ENCODE peak calls at places on chromosomes 4 and X, in five cellular contexts. E is K562, B is H1, W is HepG2, S is GM12878. M is an unnamed sample.

GRCh38 chr4:105206214-105206613 is 59.5 kb downstream of the TET2 start:
- DNase-seq in E (no peak), B (no peak), W (no peak), S (no peak), M (no peak)

GRCh38 chr4:28341784-28342183 is 1481.1 kb downstream of the STIM2 start:
- DNase-seq in E (no peak), B (no peak), W (no peak), S (no peak), M (no peak)

GRCh38 chrX:101190736-101191135 is 28.9 kb upstream of the DRP2 start:
- DNase-seq in E (no peak), B (no peak), W (no peak), S (no peak), M (no peak)

GRCh38 chrX:46713672-46714487 is 45.0 kb downstream of the SLC9A7 start:
- DNase-seq in E (no peak), B (no peak), W (no peak), S (peak), M (no peak)

GRCh38 chr4:145821771-145822170 is 116.9 kb downstream of the ZNF827 start:
- DNase-seq in E (no peak), B (no peak), W (no peak), S (no peak), M (no peak)

GRCh38 chr4:186823989-186824388 is 100.3 kb upstream of the FAT1 start:
- DNase-seq in E (peak), B (no peak), W (peak), S (no peak), M (no peak)

GRCh38 chr4:10083861-10084641 is 32.5 kb downstream of the WDR1 start:
- DNase-seq in E (no peak), B (no peak), W (no peak), S (no peak), M (peak)

GRCh38 chr4:107777890-107778289 is 46.8 kb upstream of the SGMS2 start:
- DNase-seq in E (no peak), B (no peak), W (no peak), S (no peak), M (no peak)

GRCh38 chr4:151744614-151745013 is 16.2 kb downstream of the GATB start:
- DNase-seq in E (peak), B (no peak), W (peak), S (peak), M (no peak)

GRCh38 chrX:71910526-71911022 is at the start of gene NHSL2:
- DNase-seq in E (no peak), B (no peak), W (no peak), S (no peak), M (no peak)

GRCh38 chrX:80648023-80648422 is 161.7 kb downstream of the BRWD3 start:
- DNase-seq in E (peak), B (no peak), W (no peak), S (no peak), M (peak)

GRCh38 chr4:113382704-113383103 is 333.3 kb downstream of the ANK2 start:
- DNase-seq in E (no peak), B (no peak), W (no peak), S (no peak), M (no peak)
- TF ChIP-seq CHD2 in E (no peak), B (no peak), W (no peak), S (no peak), M (no peak)

GRCh38 chrX:98654565-98654964 is 1755.5 kb downstream of the PCDH19 start:
- DNase-seq in E (no peak), B (no peak), W (no peak), S (no peak), M (no peak)
- TF ChIP-seq SIN3A in E (no peak), B (no peak), W (no peak), S (no peak), M (no peak)

GRCh38 chrX:33138677-33139249 is 72.6 kb downstream of the DMD start:
- DNase-seq in E (no peak), B (no peak), W (no peak), S (no peak), M (no peak)
- H3K27ac ChIP-seq in E (no peak), B (no peak), W (no peak), S (no peak), M (no peak)

GRCh38 chrX:133412246-133412645 is 3.0 kb downstream of the GPC4 start:
- DNase-seq in E (no peak), B (no peak), W (no peak), S (no peak), M (no peak)
- TF ChIP-seq CHD2 in E (no peak), B (no peak), W (no peak), S (no peak), M (no peak)

GRCh38 chr4:89156515-89156914 is 45.2 kb downstream of the TIGD2 start:
- DNase-seq in E (no peak), B (no peak), W (no peak), S (no peak), M (no peak)

GRCh38 chr4:89157488-89158024 is 46.2 kb downstream of the TIGD2 start:
- DNase-seq in E (no peak), B (no peak), W (no peak), S (no peak), M (no peak)

GRCh38 chr4:89152972-89153371 is 41.6 kb downstream of the TIGD2 start:
- DNase-seq in E (no peak), B (no peak), W (no peak), S (no peak), M (no peak)
- TF ChIP-seq SIN3A in E (no peak), B (no peak), W (no peak), S (no peak), M (no peak)

GRCh38 chr4:38468491-38468890 is 195.5 kb upstream of the KLF3 start:
- DNase-seq in E (no peak), B (no peak), W (no peak), S (no peak), M (no peak)
- H3K27ac ChIP-seq in E (no peak), B (no peak), W (no peak), S (no peak), M (peak)

DNA sequence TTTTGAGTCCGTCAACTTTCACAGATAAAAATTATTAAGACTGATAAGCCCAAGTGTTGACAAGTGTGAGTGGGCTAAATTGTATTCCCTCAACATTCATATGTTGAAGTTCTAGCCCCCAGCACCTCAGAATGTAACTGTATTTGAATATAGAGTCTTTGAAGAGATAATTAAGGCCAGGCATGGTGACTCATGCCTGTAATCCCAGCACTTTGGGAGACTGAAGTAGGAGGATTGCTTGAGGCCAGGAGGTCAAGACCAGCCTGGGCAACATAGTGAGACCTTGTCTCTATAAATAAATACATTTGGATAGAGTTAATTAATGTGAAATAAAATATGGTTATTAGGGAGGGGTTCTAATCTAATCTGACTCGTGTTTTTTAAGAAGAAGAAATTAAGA is 29.7 kb upstream of the SLC25A4 start:
- DNase-seq in E (peak), B (no peak), W (no peak), S (no peak), M (no peak)
- TF ChIP-seq CHD2 in E (no peak), B (no peak), W (no peak), S (no peak), M (no peak)

GRCh38 chrX:115467961-115468360 is 93.0 kb upstream of the PLS3 start:
- DNase-seq in E (no peak), B (no peak), W (no peak), S (no peak), M (no peak)
- TF ChIP-seq SIN3A in E (no peak), B (no peak), W (no peak), S (no peak), M (no peak)

GRCh38 chr4:157004279-157005161 is 32.9 kb upstream of the PDGFC start:
- DNase-seq in E (no peak), B (no peak), W (no peak), S (no peak), M (no peak)

GRCh38 chr4:157005831-157006230 is 34.2 kb upstream of the PDGFC start:
- DNase-seq in E (no peak), B (no peak), W (no peak), S (no peak), M (no peak)

GRCh38 chr4:157010630-157011029 is 39.0 kb upstream of the PDGFC start:
- DNase-seq in E (no peak), B (no peak), W (no peak), S (no peak), M (no peak)

DNA sequence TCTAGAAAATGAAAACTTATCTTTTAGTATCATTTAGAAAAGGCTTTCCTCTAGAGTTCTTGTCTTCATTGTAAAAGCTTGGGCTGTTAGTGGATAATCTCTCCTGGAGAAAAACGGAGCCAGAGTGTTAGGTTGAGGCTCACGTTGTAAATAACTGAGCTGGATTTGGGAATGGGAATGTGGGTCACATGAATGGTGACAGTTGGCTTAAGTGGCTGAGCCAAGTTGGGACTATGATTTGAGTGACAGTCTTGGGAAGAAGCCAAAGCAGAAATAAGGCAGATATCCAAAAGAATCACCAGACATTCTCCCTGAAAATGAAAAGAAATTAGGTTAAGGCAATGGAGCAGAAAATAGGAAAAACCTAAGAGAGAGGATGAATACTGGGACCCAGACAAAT is 33.6 kb upstream of the PDGFC start:
- DNase-seq in E (no peak), B (no peak), W (no peak), S (no peak), M (no peak)
- H3K27ac ChIP-seq in E (no peak), B (no peak), W (no peak), S (no peak), M (no peak)

M was measured in SK-N-SH.